ENCODE peak calls at places on chromosomes 5 and 9, in five cellular contexts. One of them, this sample, is unnamed.

GRCh38 chr5:176700239-176700847 is 53.1 kb downstream of the TSPAN17 start:
- DNase-seq in WTC11: peak; percentile 70
- DNase-seq in fibroblast of lung: no peak
- DNase-seq in EL: no peak
- DNase-seq in frontal cortex: no peak
- DNase-seq in this sample: no peak

GRCh38 chr5:176531902-176532493 is 5.2 kb downstream of the RNF44 start:
- DNase-seq in WTC11: no peak
- DNase-seq in fibroblast of lung: no peak
- DNase-seq in EL: no peak
- DNase-seq in frontal cortex: no peak
- DNase-seq in this sample: no peak

GRCh38 chr9:121321039-121321503 is 49.0 kb downstream of the STOM start:
- DNase-seq in WTC11: no peak
- DNase-seq in fibroblast of lung: peak; percentile 77
- DNase-seq in EL: peak; percentile 53
- DNase-seq in frontal cortex: no peak
- DNase-seq in this sample: no peak

GRCh38 chr9:137316012-137316981 is 14.2 kb upstream of the NRARP start:
- DNase-seq in WTC11: peak; percentile 63
- DNase-seq in fibroblast of lung: no peak
- DNase-seq in EL: peak; percentile 50
- DNase-seq in frontal cortex: peak; percentile 77
- DNase-seq in this sample: no peak

GRCh38 chr9:126150411-126151030 is 176.1 kb upstream of the MVB12B start:
- DNase-seq in WTC11: no peak
- DNase-seq in fibroblast of lung: no peak
- DNase-seq in EL: no peak
- DNase-seq in frontal cortex: no peak
- DNase-seq in this sample: peak; percentile 39

GRCh38 chr5:139635606-139636206 is 12.4 kb upstream of the CXXC5 start:
- DNase-seq in WTC11: peak; percentile 67
- DNase-seq in fibroblast of lung: peak; percentile 95
- DNase-seq in EL: peak; percentile 96
- DNase-seq in frontal cortex: peak; percentile 61
- DNase-seq in this sample: peak; percentile 29

GRCh38 chr9:2559212-2560152 is 62.1 kb upstream of the VLDLR start:
- DNase-seq in WTC11: no peak
- DNase-seq in fibroblast of lung: peak; percentile 98
- DNase-seq in EL: peak; percentile 96
- DNase-seq in frontal cortex: no peak
- DNase-seq in this sample: no peak

GRCh38 chr9:109036744-109037680 is 23.7 kb upstream of the CTNNAL1 start:
- DNase-seq in WTC11: no peak
- DNase-seq in fibroblast of lung: no peak
- DNase-seq in EL: peak; percentile 24
- DNase-seq in frontal cortex: no peak
- DNase-seq in this sample: no peak

GRCh38 chr5:157464518-157465171 is 4.6 kb downstream of the NIPAL4 start:
- DNase-seq in WTC11: no peak
- DNase-seq in fibroblast of lung: peak; percentile 90
- DNase-seq in EL: peak; percentile 90
- DNase-seq in frontal cortex: no peak
- DNase-seq in this sample: peak; percentile 69

GRCh38 chr5:157607371-157608161 is 32.0 kb upstream of the ADAM19 start:
- DNase-seq in WTC11: no peak
- DNase-seq in fibroblast of lung: peak; percentile 80
- DNase-seq in EL: peak; percentile 70
- DNase-seq in frontal cortex: no peak
- DNase-seq in this sample: no peak

GRCh38 chr9:130484362-130485072 is 39.8 kb downstream of the ASS1 start:
- DNase-seq in WTC11: no peak
- DNase-seq in fibroblast of lung: no peak
- DNase-seq in EL: no peak
- DNase-seq in frontal cortex: no peak
- DNase-seq in this sample: no peak

GRCh38 chr5:179882338-179882737 is 23.7 kb upstream of the MRNIP start:
- DNase-seq in WTC11: no peak
- DNase-seq in fibroblast of lung: no peak
- DNase-seq in EL: no peak
- DNase-seq in frontal cortex: no peak
- DNase-seq in this sample: no peak

GRCh38 chr9:133659566-133659965 is 23.4 kb downstream of the DBH start:
- DNase-seq in WTC11: no peak
- DNase-seq in fibroblast of lung: no peak
- DNase-seq in EL: no peak
- DNase-seq in frontal cortex: no peak
- DNase-seq in this sample: no peak

GRCh38 chr9:10059044-10059443 is 553.8 kb downstream of the PTPRD start:
- DNase-seq in WTC11: no peak
- DNase-seq in fibroblast of lung: peak; percentile 13
- DNase-seq in EL: no peak
- DNase-seq in frontal cortex: no peak
- DNase-seq in this sample: no peak

GRCh38 chr5:73899055-73899454 is 273.1 kb downstream of the ARHGEF28 start:
- DNase-seq in WTC11: no peak
- DNase-seq in fibroblast of lung: no peak
- DNase-seq in EL: no peak
- DNase-seq in frontal cortex: no peak
- DNase-seq in this sample: no peak

GRCh38 chr5:180803181-180804128 is 849 bp upstream of the MGAT1 start:
- DNase-seq in WTC11: peak; percentile 61
- DNase-seq in fibroblast of lung: no peak
- DNase-seq in EL: peak; percentile 16
- DNase-seq in frontal cortex: peak; percentile 52
- DNase-seq in this sample: no peak

GRCh38 chr5:16467363-16468219 is 2.0 kb upstream of the ZNF622 start:
- DNase-seq in WTC11: no peak
- DNase-seq in fibroblast of lung: peak; percentile 86
- DNase-seq in EL: peak; percentile 73
- DNase-seq in frontal cortex: no peak
- DNase-seq in this sample: peak; percentile 83

GRCh38 chr5:36656556-36656955 is 50.1 kb downstream of the SLC1A3 start:
- DNase-seq in WTC11: no peak
- DNase-seq in fibroblast of lung: no peak
- DNase-seq in EL: no peak
- DNase-seq in frontal cortex: no peak
- DNase-seq in this sample: no peak

GRCh38 chr9:126164796-126165525 is 161.7 kb upstream of the MVB12B start:
- DNase-seq in WTC11: no peak
- DNase-seq in fibroblast of lung: no peak
- DNase-seq in EL: no peak
- DNase-seq in frontal cortex: no peak
- DNase-seq in this sample: no peak

GRCh38 chr5:179967489-179967888 is 59.8 kb upstream of the TBC1D9B start:
- DNase-seq in WTC11: no peak
- DNase-seq in fibroblast of lung: no peak
- DNase-seq in EL: no peak
- DNase-seq in frontal cortex: no peak
- DNase-seq in this sample: no peak

GRCh38 chr5:86968311-86968753 is 299.4 kb upstream of the RASA1 start:
- DNase-seq in WTC11: no peak
- DNase-seq in fibroblast of lung: peak; percentile 80
- DNase-seq in EL: peak; percentile 62
- DNase-seq in frontal cortex: peak; percentile 1
- DNase-seq in this sample: peak; percentile 75

GRCh38 chr5:109739741-109740140 is 50.0 kb downstream of the MAN2A1 start:
- DNase-seq in WTC11: peak; percentile 21
- DNase-seq in fibroblast of lung: peak; percentile 73
- DNase-seq in EL: peak; percentile 53
- DNase-seq in frontal cortex: no peak
- DNase-seq in this sample: no peak

GRCh38 chr5:56772767-56773166 is 42.6 kb upstream of the MAP3K1 start:
- DNase-seq in WTC11: no peak
- DNase-seq in fibroblast of lung: no peak
- DNase-seq in EL: no peak
- DNase-seq in frontal cortex: no peak
- DNase-seq in this sample: no peak

GRCh38 chr9:114516913-114517312 is 11.6 kb upstream of the WHRN start:
- DNase-seq in WTC11: no peak
- DNase-seq in fibroblast of lung: peak; percentile 91
- DNase-seq in EL: peak; percentile 84
- DNase-seq in frontal cortex: no peak
- DNase-seq in this sample: peak; percentile 96